ENCODE peak calls at places on chromosomes 11 and 22, in six cellular contexts. D is cardiac muscle cell, V is osteoblast, M is esophagus muscularis mucosa, Z is keratinocyte, Y is A673. F is an unnamed sample.

GRCh38 chr11:115215694-115216615 is 288.3 kb downstream of the CADM1 start:
- DNase-seq in D (no peak), V (no peak), M (no peak), Z (no peak), Y (peak), F (no peak)

GRCh38 chr11:92632510-92632909 is 336.9 kb upstream of the MTNR1B start:
- DNase-seq in D (no peak), V (no peak), M (peak), Z (no peak), Y (no peak), F (no peak)

GRCh38 chr11:75884321-75884720 is 69.3 kb downstream of the UVRAG start:
- DNase-seq in D (no peak), V (no peak), M (no peak), Z (no peak), Y (no peak), F (no peak)

GRCh38 chr11:3169952-3170755 is 5.0 kb upstream of the OSBPL5 start:
- DNase-seq in D (no peak), V (peak), M (no peak), Z (no peak), Y (no peak), F (no peak)

GRCh38 chr11:87463486-87464102 is 425.9 kb downstream of the TMEM135 start:
- DNase-seq in D (no peak), V (peak), M (peak), Z (peak), Y (peak), F (no peak)

GRCh38 chr11:85627332-85627997 is at the start of gene DLG2:
- DNase-seq in D (peak), V (no peak), M (no peak), Z (no peak), Y (peak), F (peak)

GRCh38 chr11:117657801-117658200 is 139.2 kb downstream of the DSCAML1 start:
- DNase-seq in D (no peak), V (no peak), M (no peak), Z (no peak), Y (no peak), F (no peak)

GRCh38 chr11:75558939-75559843 is 2.9 kb upstream of the SERPINH1 start:
- DNase-seq in D (peak), V (peak), M (no peak), Z (no peak), Y (peak), F (peak)

GRCh38 chr11:33376331-33377099 is 119.3 kb downstream of the HIPK3 start:
- DNase-seq in D (peak), V (peak), M (no peak), Z (no peak), Y (peak), F (no peak)

GRCh38 chr11:127369301-127369968 is 368.9 kb upstream of the KIRREL3 start:
- DNase-seq in D (no peak), V (no peak), M (peak), Z (no peak), Y (no peak), F (no peak)

GRCh38 chr11:126061707-126062678 is 673 bp downstream of the CDON start:
- DNase-seq in D (peak), V (peak), M (no peak), Z (no peak), Y (peak), F (peak)

GRCh38 chr22:30334601-30335000 is 7.9 kb upstream of the TBC1D10A start:
- DNase-seq in D (no peak), V (peak), M (no peak), Z (no peak), Y (no peak), F (no peak)

GRCh38 chr22:41070665-41071331 is 21.6 kb upstream of the EP300 start:
- DNase-seq in D (no peak), V (no peak), M (no peak), Z (no peak), Y (no peak), F (no peak)

GRCh38 chr11:2150206-2150847 is 10.7 kb downstream of the INS start:
- DNase-seq in D (peak), V (no peak), M (no peak), Z (no peak), Y (peak), F (peak)

GRCh38 chr11:1936072-1936780 is 10.9 kb upstream of the MRPL23 start:
- DNase-seq in D (no peak), V (peak), M (no peak), Z (no peak), Y (no peak), F (no peak)

GRCh38 chr11:8503872-8504491 is 90.0 kb downstream of the STK33 start:
- DNase-seq in D (no peak), V (no peak), M (no peak), Z (no peak), Y (no peak), F (peak)

GRCh38 chr11:115324569-115325432 is 179.4 kb downstream of the CADM1 start:
- DNase-seq in D (peak), V (peak), M (no peak), Z (peak), Y (peak), F (peak)

GRCh38 chr11:62556872-62557631 is 10.4 kb upstream of the AHNAK start:
- DNase-seq in D (no peak), V (peak), M (no peak), Z (no peak), Y (no peak), F (no peak)

GRCh38 chr11:64881476-64881875 is 3.1 kb upstream of the EHD1 start:
- DNase-seq in D (no peak), V (no peak), M (no peak), Z (peak), Y (no peak), F (no peak)

GRCh38 chr11:112364962-112365481 is 104.4 kb upstream of the PLET1 start:
- DNase-seq in D (peak), V (no peak), M (no peak), Z (peak), Y (no peak), F (peak)

GRCh38 chr11:116879789-116880402 is 42.5 kb upstream of the APOA1 start:
- DNase-seq in D (peak), V (no peak), M (no peak), Z (peak), Y (peak), F (peak)

DNA sequence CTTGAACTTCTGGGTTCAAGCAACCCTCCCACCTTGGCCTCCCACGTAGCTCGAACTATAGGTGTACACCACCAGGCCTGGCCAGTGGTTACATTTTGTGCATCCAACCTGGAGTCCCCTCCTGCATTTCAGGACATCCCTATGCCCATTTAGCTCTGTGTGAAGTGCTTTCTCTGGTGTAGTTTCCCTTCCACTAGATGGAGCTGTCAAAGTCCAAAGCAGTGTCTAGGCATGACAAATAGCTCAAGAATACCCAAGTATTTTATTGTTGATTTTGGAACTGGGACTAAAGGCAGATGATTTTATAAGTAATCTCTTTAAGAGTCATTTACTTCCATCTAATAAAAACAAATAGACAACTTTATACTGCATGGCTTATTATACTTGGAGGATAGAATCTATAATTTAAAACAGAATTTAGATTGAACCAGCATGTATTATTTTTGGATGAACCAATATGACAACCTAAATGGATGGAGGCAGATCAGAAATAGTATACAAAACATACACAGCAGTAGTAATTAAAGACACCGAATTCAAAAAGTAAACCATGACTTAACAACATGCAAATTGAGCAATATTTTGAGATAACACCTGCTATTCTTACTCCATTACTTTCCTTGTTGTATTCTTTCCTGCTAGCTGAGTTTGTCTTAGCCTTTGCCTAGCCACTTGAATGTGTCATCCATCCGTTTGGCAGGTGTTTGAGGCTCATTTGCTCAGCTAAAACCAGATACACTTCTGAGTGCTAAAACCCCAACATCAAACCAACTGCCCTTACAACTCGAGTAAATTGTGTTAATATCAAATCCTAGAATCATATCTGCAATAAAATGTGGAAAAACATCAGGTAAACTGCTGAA is 37.7 kb downstream of the EIF4ENIF1 start:
- DNase-seq in D (peak), V (peak), M (no peak), Z (no peak), Y (peak), F (peak)
- TF ChIP-seq CTCF in D (peak), V (peak), M (peak), Z (peak), Y (peak), F (peak)

GRCh38 chr22:36659762-36660509 is 43.6 kb downstream of the CACNG2 start:
- DNase-seq in D (peak), V (peak), M (peak), Z (peak), Y (peak), F (peak)
- H3K4me3 ChIP-seq in D (no peak), V (peak), M (no peak), Z (no peak), Y (no peak), F (no peak)

GRCh38 chr11:17967661-17968060 is 45.2 kb downstream of the SERGEF start:
- DNase-seq in D (no peak), V (no peak), M (no peak), Z (no peak), Y (no peak), F (no peak)

GRCh38 chr11:17974246-17974645 is 38.6 kb downstream of the SERGEF start:
- DNase-seq in D (no peak), V (no peak), M (no peak), Z (no peak), Y (no peak), F (no peak)

GRCh38 chr11:17976651-17977050 is 36.2 kb downstream of the SERGEF start:
- DNase-seq in D (no peak), V (no peak), M (no peak), Z (no peak), Y (no peak), F (no peak)

GRCh38 chr11:17968206-17968605 is 44.6 kb downstream of the SERGEF start:
- DNase-seq in D (no peak), V (no peak), M (no peak), Z (no peak), Y (no peak), F (no peak)

DNA sequence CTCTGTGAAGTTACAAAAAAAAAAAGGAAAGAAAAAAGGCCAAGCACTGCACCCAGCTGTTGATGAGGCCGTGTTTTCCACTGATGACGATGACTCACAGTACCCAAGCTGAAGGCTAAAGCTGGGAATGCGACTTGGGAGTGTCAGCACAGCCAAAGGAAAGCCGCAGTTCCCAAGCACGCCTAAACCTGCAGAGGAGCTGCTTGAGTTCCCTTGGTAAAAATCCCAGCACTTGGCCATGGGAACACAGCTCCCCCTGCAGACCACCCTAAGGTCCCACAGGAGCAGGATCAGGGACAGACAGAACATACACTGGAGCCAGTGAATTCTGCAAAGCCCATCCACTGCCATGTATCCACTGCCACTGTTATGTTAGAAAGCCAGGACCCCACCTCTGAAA is 39.9 kb downstream of the SERGEF start:
- DNase-seq in D (peak), V (peak), M (no peak), Z (peak), Y (peak), F (peak)
- TF ChIP-seq CTCF in D (peak), V (peak), M (peak), Z (peak), Y (peak), F (peak)

GRCh38 chr22:17087176-17088131 is 2.7 kb downstream of the IL17RA start:
- DNase-seq in D (peak), V (no peak), M (no peak), Z (no peak), Y (no peak), F (peak)
- H3K4me3 ChIP-seq in D (no peak), V (no peak), M (no peak), Z (no peak), Y (no peak), F (no peak)

GRCh38 chr22:44702479-44703219 is 645 bp downstream of the PRR5 start:
- DNase-seq in D (peak), V (peak), M (no peak), Z (no peak), Y (peak), F (no peak)
- TF ChIP-seq CTCF in D (peak), V (peak), M (no peak), Z (no peak), Y (no peak), F (no peak)

GRCh38 chr11:47408598-47409439 is 429 bp downstream of the SLC39A13 start:
- DNase-seq in D (peak), V (peak), M (no peak), Z (peak), Y (no peak), F (peak)
- H3K4me3 ChIP-seq in D (peak), V (peak), M (peak), Z (peak), Y (peak), F (peak)

DNA sequence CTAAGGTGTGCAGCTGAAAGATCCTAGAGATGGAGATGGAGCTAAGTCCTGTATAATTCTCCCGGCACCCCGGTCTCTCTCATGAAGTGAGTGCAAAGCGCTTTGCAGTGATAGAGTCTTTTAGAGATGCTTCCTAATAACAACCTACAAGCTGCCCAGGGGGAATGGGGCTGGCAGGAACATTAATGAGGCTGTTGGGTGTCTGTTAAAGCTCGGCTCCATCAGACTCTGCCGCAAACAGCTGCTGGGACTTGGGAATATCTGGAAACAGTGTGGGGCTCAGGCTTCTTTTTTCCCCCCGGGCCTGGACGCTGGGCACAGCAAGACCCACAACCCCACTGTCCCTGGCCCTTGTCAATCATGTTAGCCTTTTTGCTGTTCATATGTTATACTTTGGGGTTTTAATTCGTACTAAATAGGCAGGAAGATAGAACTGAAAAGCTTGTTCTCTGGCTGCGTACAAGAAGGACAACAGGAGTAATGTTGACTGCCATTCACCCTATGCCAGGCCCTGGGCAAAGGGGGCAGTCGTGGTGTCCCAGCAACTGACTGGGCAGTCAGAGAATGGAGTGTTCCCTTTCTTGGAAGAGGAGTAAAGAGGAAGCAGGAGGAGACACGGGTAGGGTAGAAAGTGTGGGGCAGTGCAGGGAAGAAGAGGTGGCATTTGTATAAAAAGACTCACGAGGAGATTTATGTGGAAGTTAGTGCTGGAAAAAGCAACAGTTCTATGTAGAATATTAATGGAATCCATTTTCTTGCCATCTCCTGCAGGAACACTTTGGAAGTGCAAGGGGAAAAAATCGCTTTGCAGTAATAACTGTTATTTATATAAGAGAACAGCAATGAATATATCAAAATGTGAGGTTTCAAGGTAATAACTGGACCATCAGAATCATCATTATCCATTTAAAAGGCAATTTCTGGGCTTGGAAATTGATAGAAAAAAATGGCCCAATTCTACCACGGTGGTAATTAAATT is 232.8 kb downstream of the GRIK4 start:
- DNase-seq in D (no peak), V (no peak), M (peak), Z (no peak), Y (no peak), F (no peak)
- TF ChIP-seq CTCF in D (no peak), V (peak), M (no peak), Z (no peak), Y (no peak), F (no peak)

GRCh38 chr11:6614446-6614845 is 2.4 kb upstream of the TAF10 start:
- DNase-seq in D (no peak), V (no peak), M (no peak), Z (no peak), Y (no peak), F (no peak)

GRCh38 chr11:6612008-6612815 is at the start of gene TAF10:
- DNase-seq in D (peak), V (peak), M (peak), Z (peak), Y (peak), F (peak)

GRCh38 chr11:6612816-6613136 is 760 bp upstream of the TAF10 start:
- DNase-seq in D (no peak), V (no peak), M (no peak), Z (peak), Y (no peak), F (no peak)

GRCh38 chr11:6615046-6615445 is 3.0 kb upstream of the TAF10 start:
- DNase-seq in D (no peak), V (no peak), M (no peak), Z (no peak), Y (no peak), F (no peak)

DNA sequence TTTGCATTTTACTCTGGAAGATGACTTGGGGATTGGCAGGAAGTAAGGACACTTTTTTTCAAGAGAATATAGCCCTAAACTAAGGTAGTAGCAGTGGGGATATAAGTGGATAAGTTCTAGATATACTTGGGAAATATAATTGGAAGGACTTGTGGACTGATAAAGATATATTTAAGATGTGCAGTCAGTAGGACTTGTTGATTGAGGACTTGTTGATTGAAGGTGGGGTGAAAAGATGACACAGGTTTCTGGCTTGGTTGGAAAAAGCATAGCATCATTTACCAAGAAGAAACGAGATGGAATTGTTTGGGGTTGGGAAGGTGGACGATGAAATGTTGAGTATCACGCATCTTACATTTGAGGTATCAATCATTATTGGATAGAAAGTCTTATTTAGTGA is 1.5 kb upstream of the TAF10 start:
- DNase-seq in D (no peak), V (no peak), M (no peak), Z (no peak), Y (no peak), F (no peak)
- H3K4me3 ChIP-seq in D (no peak), V (no peak), M (peak), Z (no peak), Y (no peak), F (no peak)

F was measured in cardiac fibroblast.